ENCODE peak calls at places on chromosomes 6 and 20, in four cellular contexts. E is K562, Q is GM12891, J is GM12878. S is an unnamed sample.

GRCh38 chr20:47493175-47493953 is 8.3 kb upstream of the NCOA3 start:
- DNase-seq in Q (no peak), E (peak), J (no peak), S (peak)

GRCh38 chr6:168514216-168514615 is 73.2 kb downstream of the SMOC2 start:
- DNase-seq in E (no peak), J (no peak), Q (no peak), S (no peak)

GRCh38 chr6:21665101-21665435 is 71.5 kb downstream of the SOX4 start:
- DNase-seq in Q (no peak), J (no peak), E (no peak), S (no peak)

GRCh38 chr6:158284340-158285210 is 27.7 kb upstream of the TULP4 start:
- DNase-seq in E (no peak), J (no peak), Q (no peak), S (no peak)

GRCh38 chr20:17533396-17533795 is 2.2 kb upstream of the BFSP1 start:
- DNase-seq in Q (no peak), J (no peak), E (peak), S (peak)

GRCh38 chr20:16397053-16397452 is 176.2 kb downstream of the KIF16B start:
- DNase-seq in J (no peak), Q (no peak), E (no peak), S (no peak)

GRCh38 chr6:116255246-116255800 is 1.4 kb upstream of the TSPYL4 start:
- DNase-seq in J (no peak), E (no peak), Q (no peak), S (no peak)

GRCh38 chr20:51285684-51286083 is 256.8 kb downstream of the NFATC2 start:
- DNase-seq in J (no peak), E (no peak), Q (no peak), S (no peak)

GRCh38 chr6:17725083-17725482 is 18.4 kb upstream of the NUP153 start:
- DNase-seq in J (no peak), E (peak), Q (no peak), S (no peak)

GRCh38 chr20:31633339-31633914 is 4.3 kb upstream of the COX4I2 start:
- DNase-seq in Q (no peak), E (peak), J (no peak), S (no peak)

GRCh38 chr6:32980488-32981038 is 12.2 kb downstream of the BRD2 start:
- DNase-seq in J (no peak), E (peak), Q (no peak), S (no peak)

GRCh38 chr6:82040405-82041221 is 206.9 kb downstream of the IBTK start:
- DNase-seq in Q (no peak), J (peak), E (no peak), S (no peak)

GRCh38 chr20:10861619-10862018 is 187.8 kb upstream of the JAG1 start:
- DNase-seq in Q (no peak), E (no peak), J (no peak), S (no peak)

GRCh38 chr20:32358883-32359632 is 927 bp downstream of the ASXL1 start:
- DNase-seq in Q (peak), J (no peak), E (peak), S (peak)

GRCh38 chr6:144248470-144249301 is 36.4 kb upstream of the UTRN start:
- DNase-seq in J (no peak), Q (no peak), E (no peak), S (no peak)

GRCh38 chr6:13504611-13505344 is 17.4 kb upstream of the GFOD1 start:
- DNase-seq in Q (no peak), J (no peak), E (no peak), S (no peak)

GRCh38 chr6:52253494-52253893 is 9.2 kb upstream of the IL17F start:
- DNase-seq in J (no peak), Q (no peak), E (no peak), S (no peak)

GRCh38 chr6:4567141-4567540 is 209.1 kb upstream of the CDYL start:
- DNase-seq in J (no peak), Q (no peak), E (no peak), S (no peak)

GRCh38 chr6:42727084-42727601 is 4.7 kb upstream of the PRPH2 start:
- DNase-seq in Q (no peak), E (no peak), J (no peak), S (no peak)

GRCh38 chr6:96089173-96089572 is 73.4 kb downstream of the FUT9 start:
- DNase-seq in Q (no peak), E (no peak), J (no peak), S (no peak)

GRCh38 chr20:25259788-25260254 is 11.9 kb downstream of the PYGB start:
- DNase-seq in E (no peak), Q (no peak), J (no peak), S (no peak)

GRCh38 chr20:1651268-1651667 is 6.3 kb downstream of the SIRPG start:
- DNase-seq in Q (no peak), J (no peak), E (no peak), S (no peak)

GRCh38 chr6:129491436-129491835 is 218.5 kb downstream of the ARHGAP18 start:
- DNase-seq in Q (no peak), E (no peak), J (no peak), S (no peak)

GRCh38 chr6:151436300-151436699 is 15.6 kb downstream of the RMND1 start:
- DNase-seq in E (no peak), Q (no peak), J (no peak), S (no peak)

GRCh38 chr6:151437401-151437800 is 14.5 kb downstream of the RMND1 start:
- DNase-seq in Q (no peak), E (no peak), J (no peak), S (no peak)

GRCh38 chr6:151434369-151434768 is 17.6 kb downstream of the RMND1 start:
- DNase-seq in Q (no peak), E (no peak), J (no peak), S (no peak)

GRCh38 chr6:151440498-151440897 is 11.4 kb downstream of the RMND1 start:
- DNase-seq in E (no peak), Q (no peak), J (no peak), S (no peak)

GRCh38 chr6:151436814-151437213 is 15.1 kb downstream of the RMND1 start:
- DNase-seq in J (no peak), E (no peak), Q (no peak), S (no peak)
- TF ChIP-seq SPI1 in J (no peak), E (no peak), Q (no peak), S (no peak)

GRCh38 chr20:38297916-38298674 is 5.9 kb upstream of the BPI start:
- DNase-seq in Q (no peak), E (no peak), J (no peak), S (no peak)

GRCh38 chr20:38300433-38300832 is 3.5 kb upstream of the BPI start:
- DNase-seq in J (no peak), Q (no peak), E (no peak), S (no peak)

GRCh38 chr20:38301283-38301682 is 2.7 kb upstream of the BPI start:
- DNase-seq in E (no peak), Q (no peak), J (no peak), S (no peak)

GRCh38 chr20:38298768-38299288 is 5.1 kb upstream of the BPI start:
- DNase-seq in E (no peak), J (no peak), Q (no peak), S (peak)

DNA sequence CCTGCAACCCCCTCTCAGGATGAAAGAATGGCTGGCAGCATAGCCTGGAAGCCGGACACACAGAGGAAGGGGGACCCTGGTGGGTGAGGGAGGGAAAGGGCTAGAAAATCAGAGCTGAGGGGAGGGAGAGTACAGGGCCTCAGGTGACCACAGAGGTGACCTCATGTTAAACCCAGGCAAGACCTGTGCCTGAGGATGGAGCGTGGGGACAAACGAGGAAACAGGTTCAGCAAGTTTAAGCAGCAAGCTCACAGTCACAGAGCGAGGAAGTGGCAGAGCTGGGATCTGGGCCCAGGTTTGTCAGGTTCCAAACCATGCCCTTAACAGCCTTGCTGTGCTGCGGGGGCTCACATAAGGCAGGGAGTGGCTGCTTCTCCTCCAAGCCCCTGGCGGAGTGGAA is 4.0 kb upstream of the BPI start:
- DNase-seq in E (no peak), J (no peak), Q (no peak), S (peak)
- TF ChIP-seq SPI1 in E (no peak), J (no peak), Q (no peak), S (no peak)

DNA sequence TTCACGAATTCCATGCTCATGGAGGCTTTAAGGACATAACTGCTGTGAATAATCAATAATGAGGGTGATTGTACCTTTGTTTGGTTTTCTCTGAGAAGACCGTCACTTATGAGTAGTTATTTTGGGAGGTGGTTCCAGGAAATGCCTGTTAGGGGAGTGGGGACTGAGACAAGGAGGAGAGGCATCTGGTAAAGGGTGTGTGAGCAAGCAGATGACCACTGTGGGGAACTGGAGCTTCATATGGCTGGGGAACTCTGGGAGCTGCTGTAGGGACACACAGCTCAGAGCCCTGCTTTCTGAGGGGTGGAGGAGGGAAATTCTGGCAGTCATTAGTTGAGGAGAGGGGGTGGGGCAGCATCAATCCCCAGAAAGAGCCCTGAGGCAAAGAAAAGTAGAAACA is 71.3 kb upstream of the TINAG start:
- DNase-seq in E (no peak), J (no peak), Q (no peak), S (no peak)
- TF ChIP-seq SPI1 in E (no peak), J (no peak), Q (no peak), S (no peak)

DNA sequence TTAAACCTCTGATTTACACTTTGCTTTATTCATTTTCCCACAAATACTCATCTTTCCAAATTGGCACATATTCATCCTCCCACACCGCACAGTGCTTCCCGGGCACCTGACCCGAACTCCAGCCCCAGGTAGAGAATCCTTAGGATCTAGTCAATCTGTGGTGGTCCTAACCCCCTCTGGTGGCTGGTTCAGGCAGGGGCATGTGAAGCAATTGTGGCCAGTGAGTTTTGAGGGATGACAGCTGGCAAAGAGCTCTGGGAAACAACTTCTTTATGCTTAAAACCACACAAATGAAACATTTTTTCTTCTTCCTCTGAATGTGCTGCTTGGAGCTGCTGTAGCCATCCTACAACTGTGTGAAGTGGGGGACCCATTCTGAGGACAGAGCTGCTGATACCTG is 54.7 kb downstream of the ELOVL5 start:
- DNase-seq in E (no peak), J (no peak), Q (no peak), S (no peak)
- TF ChIP-seq SPI1 in E (no peak), J (no peak), Q (no peak), S (no peak)

S was measured in HL-60.